ENCODE peak calls at places on chromosomes 13 and 19, in four cellular contexts. A, W, H and E are unnamed samples.

GRCh38 chr19:6014551-6015135 is 36.7 kb upstream of the RANBP3 start:
- DNase-seq in A (no peak), W (no peak), H (no peak), E (no peak)

GRCh38 chr13:110618167-110618566 is 2.8 kb downstream of the NAXD start:
- DNase-seq in W (no peak), A (no peak), H (no peak), E (no peak)

GRCh38 chr13:58804832-58805231 is 1173.3 kb downstream of the PCDH17 start:
- DNase-seq in W (no peak), A (no peak), H (no peak), E (no peak)

GRCh38 chr19:18470153-18470552 is 32.2 kb upstream of the ISYNA1 start:
- DNase-seq in W (no peak), H (no peak), A (peak; percentile 37), E (no peak)

GRCh38 chr19:45971260-45971902 is 2.3 kb downstream of the NOVA2 start:
- DNase-seq in H (no peak), W (no peak), A (no peak), E (no peak)

GRCh38 chr13:110834572-110834971 is 80.3 kb downstream of the ANKRD10 start:
- DNase-seq in H (no peak), A (no peak), W (no peak), E (no peak)

GRCh38 chr19:2434267-2434666 is 6.9 kb upstream of the TIMM13 start:
- DNase-seq in H (no peak), W (no peak), A (no peak), E (no peak)

GRCh38 chr19:18007605-18007938 is 398 bp upstream of the ARRDC2 start:
- DNase-seq in A (no peak), H (no peak), W (no peak), E (no peak)

GRCh38 chr13:41465215-41465907 is 8.0 kb downstream of the RGCC start:
- DNase-seq in H (no peak), A (no peak), W (peak; percentile 50), E (peak; percentile 77)

GRCh38 chr13:31797154-31797775 is 57.9 kb downstream of the RXFP2 start:
- DNase-seq in W (no peak), H (peak; percentile 16), A (peak; percentile 7), E (no peak)

GRCh38 chr19:33703821-33704220 is 82.1 kb downstream of the CHST8 start:
- DNase-seq in H (no peak), A (no peak), W (no peak), E (no peak)

GRCh38 chr13:29926077-29926476 is 75.7 kb upstream of the UBL3 start:
- DNase-seq in A (no peak), H (no peak), W (no peak), E (no peak)

GRCh38 chr19:56176881-56177280 is 1.1 kb downstream of the GALP start:
- DNase-seq in H (no peak), A (no peak), W (no peak), E (no peak)

GRCh38 chr19:38277549-38277948 is 13.2 kb downstream of the SPINT2 start:
- DNase-seq in A (no peak), H (no peak), W (no peak), E (no peak)

GRCh38 chr19:5635427-5635826 is 12.5 kb downstream of the SAFB start:
- DNase-seq in A (no peak), W (no peak), H (no peak), E (no peak)

GRCh38 chr19:35002037-35002535 is 2.0 kb downstream of the GRAMD1A start:
- DNase-seq in W (no peak), A (no peak), H (no peak), E (no peak)

GRCh38 chr19:34998777-34999497 is 1.2 kb upstream of the GRAMD1A start:
- DNase-seq in H (no peak), A (no peak), W (peak; percentile 36), E (no peak)

GRCh38 chr19:35000647-35001501 is 751 bp downstream of the GRAMD1A start:
- DNase-seq in A (peak; percentile 79), W (no peak), H (no peak), E (peak; percentile 33)

GRCh38 chr19:34999498-35000337 is at the start of gene GRAMD1A:
- DNase-seq in W (peak; percentile 96), A (peak; percentile 98), H (peak; percentile 80), E (peak; percentile 74)

GRCh38 chr19:35000338-35000646 is 169 bp downstream of the GRAMD1A start:
- DNase-seq in H (no peak), A (no peak), W (no peak), E (no peak)
- TF ChIP-seq POLR2A in H (peak; percentile 82), A (peak; percentile 46), W (no peak), E (no peak)

DNA sequence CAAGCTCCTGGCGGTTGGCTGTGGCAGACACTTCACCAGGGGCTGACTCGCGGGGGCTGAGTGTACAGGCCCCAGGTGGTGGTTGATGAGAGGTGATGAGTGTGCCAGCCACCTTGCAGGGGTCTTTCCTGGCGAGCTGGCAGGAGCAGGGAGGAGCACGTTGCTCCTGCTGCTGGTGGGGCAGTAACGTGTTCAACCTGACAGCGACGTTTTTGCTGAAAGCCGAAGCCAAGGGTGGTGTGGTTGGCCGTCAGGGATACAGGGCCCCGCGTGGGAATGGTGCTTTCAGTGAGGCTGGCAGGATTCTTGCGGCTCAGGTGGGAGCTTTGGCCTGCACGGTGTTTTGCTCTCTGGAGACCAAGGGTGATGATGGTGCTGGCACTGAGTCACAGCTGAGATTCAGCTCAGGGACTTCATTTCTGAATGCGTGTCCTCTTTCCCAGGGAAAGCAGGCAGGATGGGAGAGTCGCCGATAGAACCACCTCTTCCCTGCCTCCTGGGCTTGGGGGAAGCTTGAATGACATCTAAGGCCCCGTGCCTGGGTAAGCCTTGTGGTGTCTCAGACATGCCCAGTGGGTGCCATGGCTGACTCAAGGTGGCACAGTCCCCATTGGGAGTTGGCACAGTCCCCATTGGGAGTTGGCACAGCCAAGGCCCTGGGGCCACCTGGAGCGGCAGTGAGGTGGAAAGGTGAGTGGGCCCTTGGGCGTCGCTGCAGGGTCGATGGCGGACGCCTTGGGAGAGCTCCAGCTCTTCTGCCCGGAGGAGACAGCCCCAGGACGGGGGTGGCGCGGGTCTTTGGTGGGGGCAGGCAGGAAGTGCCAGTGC is 8.8 kb downstream of the DAZAP1 start:
- DNase-seq in W (no peak), A (no peak), H (no peak), E (no peak)
- TF ChIP-seq POLR2A in W (no peak), A (no peak), H (no peak), E (no peak)

DNA sequence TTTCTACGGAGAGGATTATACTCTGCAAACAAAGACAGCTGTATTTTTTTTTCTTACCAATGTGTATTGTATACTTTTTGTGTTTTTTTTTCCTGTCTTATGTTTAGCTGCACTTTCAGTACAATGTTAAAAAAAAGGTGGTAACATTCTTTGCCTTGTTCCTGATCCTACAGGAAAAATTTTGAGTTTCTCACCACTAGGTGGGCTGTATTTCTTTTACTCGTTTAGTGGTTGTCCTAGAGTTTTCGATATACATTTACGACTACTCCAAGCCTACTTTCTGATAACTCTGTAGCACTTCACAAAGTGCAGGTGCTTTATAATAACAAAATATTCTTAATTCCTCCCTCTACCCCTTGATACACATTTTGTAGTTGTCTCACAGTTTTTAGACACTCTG is 652.2 kb downstream of the UQCRFS1 start:
- DNase-seq in A (no peak), W (no peak), H (no peak), E (no peak)
- TF ChIP-seq POLR2A in A (no peak), W (no peak), H (no peak), E (no peak)

DNA sequence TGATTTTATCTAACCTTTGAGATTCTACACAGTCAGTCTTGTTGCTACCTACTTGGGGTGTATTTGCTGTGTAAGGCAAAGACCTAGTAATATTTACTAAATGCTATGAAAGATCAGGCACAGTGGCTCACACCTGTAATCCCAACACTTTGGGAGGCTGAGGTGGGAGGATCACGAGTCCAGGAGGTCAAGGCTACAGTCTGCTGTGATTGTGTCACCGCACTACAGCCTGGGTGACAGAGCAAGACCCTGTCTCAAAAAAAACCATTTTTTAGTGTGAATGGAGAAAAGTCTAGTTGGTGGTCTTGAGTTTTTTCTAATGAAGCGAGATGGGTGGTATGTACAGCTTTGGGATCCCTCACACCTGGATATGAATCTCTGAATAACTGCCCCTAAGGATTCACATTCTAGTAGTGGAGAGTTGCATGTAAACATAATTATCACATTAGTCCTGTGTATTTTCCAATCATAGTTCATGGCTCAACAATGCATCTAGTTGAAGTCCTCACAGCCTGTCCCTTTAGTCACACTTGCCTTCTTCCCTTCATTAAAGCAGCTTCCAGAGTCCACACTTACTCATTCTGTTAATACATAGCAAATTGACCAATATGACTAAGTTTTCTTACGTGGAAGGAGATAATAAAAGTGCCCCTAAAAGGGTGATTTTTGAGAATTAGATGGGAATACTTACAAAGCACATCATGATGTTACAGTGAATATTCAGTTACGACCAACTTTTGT is 7.4 kb downstream of the RPL21 start:
- DNase-seq in H (no peak), A (no peak), W (no peak), E (no peak)
- TF ChIP-seq POLR2A in H (no peak), A (no peak), W (no peak), E (no peak)

DNA sequence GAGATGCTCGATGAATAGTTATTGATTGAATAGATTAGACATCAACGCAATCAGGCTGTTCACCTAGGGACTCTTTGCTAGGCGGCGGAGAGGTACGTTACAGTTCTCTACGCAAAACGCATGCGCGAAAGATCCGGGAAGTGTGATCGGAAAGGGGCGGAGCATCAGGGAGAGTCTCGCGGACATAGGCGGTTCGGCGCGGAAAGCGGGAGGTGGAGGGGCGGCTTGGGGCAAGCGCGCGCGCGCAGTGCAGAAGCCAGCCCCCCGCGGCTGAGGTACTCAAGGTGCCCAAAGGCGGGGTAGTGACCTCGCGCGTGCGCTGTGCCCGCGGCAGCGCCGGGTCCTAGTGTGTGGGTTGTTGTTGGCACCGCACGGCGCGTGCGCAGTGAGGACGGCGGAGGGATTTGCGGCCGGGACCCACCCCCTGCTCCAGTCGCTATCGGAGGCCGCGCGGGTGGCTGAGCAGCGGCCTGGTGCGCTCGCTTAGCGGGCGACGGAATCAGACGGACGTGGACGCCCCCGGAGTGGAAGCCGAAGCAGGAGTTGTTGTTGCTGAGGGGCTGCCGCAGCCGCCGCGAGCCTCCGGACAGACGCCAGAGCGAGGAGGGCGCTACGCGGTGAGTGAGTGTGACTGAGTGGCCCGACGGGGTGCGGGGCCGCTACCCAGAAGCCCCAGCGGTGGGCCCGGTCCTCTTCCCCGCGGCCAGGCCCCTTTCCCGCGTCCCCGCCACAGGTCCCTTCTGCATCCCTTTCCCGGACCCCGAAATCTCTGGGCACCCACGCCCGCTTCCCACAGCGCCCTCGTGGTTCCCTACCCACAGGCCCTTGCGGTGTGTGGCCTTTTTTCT is at the start of gene SNRNP70:
- DNase-seq in H (peak; percentile 95), A (peak; percentile 100), W (peak; percentile 98), E (peak; percentile 99)
- TF ChIP-seq POLR2A in H (peak; percentile 88), A (peak; percentile 94), W (peak; percentile 96), E (peak; percentile 96)

DNA sequence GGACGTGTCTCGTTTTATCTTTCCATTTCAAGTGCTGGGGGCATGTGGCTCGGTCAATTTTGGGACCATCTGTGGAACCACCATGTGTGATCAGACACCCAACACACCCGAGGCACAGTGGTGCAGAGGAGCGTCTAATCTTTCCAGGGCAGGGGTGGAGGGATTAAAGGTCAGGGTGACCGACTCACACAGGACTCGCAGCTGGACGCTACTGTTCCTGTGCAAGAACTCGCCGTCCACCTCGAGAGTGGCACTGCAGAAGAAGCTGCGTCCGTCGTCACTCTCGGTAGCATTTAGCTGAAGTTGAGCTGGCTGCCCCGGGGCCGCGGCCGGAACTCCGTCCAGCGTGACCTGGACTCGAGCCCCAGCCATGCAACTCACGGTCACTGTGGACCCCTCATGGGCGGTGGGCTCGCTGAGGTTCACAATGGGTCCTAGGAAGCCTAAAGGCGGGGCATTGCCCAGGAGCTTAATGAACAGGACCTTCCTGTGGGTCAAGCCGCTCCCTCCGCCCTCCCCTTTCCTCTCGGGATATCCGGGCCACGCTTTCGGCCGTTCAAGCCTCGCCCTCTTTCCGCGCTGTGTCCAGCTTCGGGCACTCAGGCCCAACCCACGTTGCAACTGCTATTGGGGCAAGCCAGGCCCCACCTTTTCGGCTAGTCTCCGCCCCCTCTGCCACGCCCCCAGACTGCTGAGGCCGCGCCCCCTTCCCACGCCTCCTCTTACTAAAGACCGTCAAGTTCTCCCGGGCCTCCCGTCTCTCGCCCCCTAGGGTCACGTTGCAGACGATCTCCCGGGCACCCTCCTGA is 1.2 kb upstream of the RAVER1 start:
- DNase-seq in W (peak; percentile 92), A (peak; percentile 93), H (peak; percentile 95), E (peak; percentile 83)
- TF ChIP-seq POLR2A in W (no peak), A (peak; percentile 30), H (peak; percentile 77), E (no peak)

GRCh38 chr19:53431399-53432087 is at the start of gene ZNF761:
- DNase-seq in H (peak; percentile 94), A (peak; percentile 94), W (peak; percentile 96), E (peak; percentile 94)
- TF ChIP-seq POLR2A in H (peak; percentile 78), A (peak; percentile 82), W (peak; percentile 59), E (peak; percentile 68)